ENCODE peak calls at places on chromosomes 1 and 21, in ten cellular contexts. One of them, this sample, is unnamed.

GRCh38 chr21:33025471-33026298 is at the start of gene OLIG2:
- DNase-seq in astrocyte of the spinal cord: no peak
- DNase-seq in AG09309: no peak
- DNase-seq in keratinocyte: no peak
- DNase-seq in fibroblast of mammary gland: no peak
- DNase-seq in progenitor cell of endocrine pancreas: peak; percentile 59
- DNase-seq in brain microvascular endothelial cell: no peak
- DNase-seq in esophagus squamous epithelium: no peak
- DNase-seq in psoas muscle: no peak
- DNase-seq in GM10248: peak; percentile 14
- DNase-seq in this sample: no peak

GRCh38 chr1:175885247-175885646 is 141.9 kb upstream of the TNR start:
- DNase-seq in astrocyte of the spinal cord: peak; percentile 3
- DNase-seq in AG09309: peak; percentile 10
- DNase-seq in keratinocyte: no peak
- DNase-seq in fibroblast of mammary gland: no peak
- DNase-seq in progenitor cell of endocrine pancreas: no peak
- DNase-seq in brain microvascular endothelial cell: no peak
- DNase-seq in esophagus squamous epithelium: no peak
- DNase-seq in psoas muscle: no peak
- DNase-seq in GM10248: no peak
- DNase-seq in this sample: peak; percentile 40

GRCh38 chr1:22831729-22832413 is 121.2 kb downstream of the EPHB2 start:
- DNase-seq in astrocyte of the spinal cord: peak; percentile 94
- DNase-seq in AG09309: peak; percentile 81
- DNase-seq in keratinocyte: peak; percentile 91
- DNase-seq in fibroblast of mammary gland: peak; percentile 96
- DNase-seq in progenitor cell of endocrine pancreas: no peak
- DNase-seq in brain microvascular endothelial cell: peak; percentile 91
- DNase-seq in esophagus squamous epithelium: no peak
- DNase-seq in psoas muscle: peak; percentile 32
- DNase-seq in GM10248: no peak
- DNase-seq in this sample: no peak

GRCh38 chr21:43923391-43923790 is 58.4 kb downstream of the AGPAT3 start:
- DNase-seq in astrocyte of the spinal cord: no peak
- DNase-seq in AG09309: no peak
- DNase-seq in keratinocyte: no peak
- DNase-seq in fibroblast of mammary gland: peak; percentile 43
- DNase-seq in progenitor cell of endocrine pancreas: no peak
- DNase-seq in brain microvascular endothelial cell: no peak
- DNase-seq in esophagus squamous epithelium: no peak
- DNase-seq in psoas muscle: no peak
- DNase-seq in GM10248: no peak
- DNase-seq in this sample: no peak

GRCh38 chr1:58909162-58909560 is 125.3 kb upstream of the JUN start:
- DNase-seq in astrocyte of the spinal cord: peak; percentile 69
- DNase-seq in AG09309: peak; percentile 40
- DNase-seq in keratinocyte: peak; percentile 56
- DNase-seq in fibroblast of mammary gland: peak; percentile 89
- DNase-seq in progenitor cell of endocrine pancreas: no peak
- DNase-seq in brain microvascular endothelial cell: no peak
- DNase-seq in esophagus squamous epithelium: no peak
- DNase-seq in psoas muscle: no peak
- DNase-seq in GM10248: no peak
- DNase-seq in this sample: no peak

GRCh38 chr21:43306911-43307676 is 119.8 kb downstream of the SIK1 start:
- DNase-seq in astrocyte of the spinal cord: peak; percentile 17
- DNase-seq in AG09309: no peak
- DNase-seq in keratinocyte: peak; percentile 69
- DNase-seq in fibroblast of mammary gland: peak; percentile 25
- DNase-seq in progenitor cell of endocrine pancreas: no peak
- DNase-seq in brain microvascular endothelial cell: peak; percentile 23
- DNase-seq in esophagus squamous epithelium: no peak
- DNase-seq in psoas muscle: peak; percentile 66
- DNase-seq in GM10248: peak; percentile 76
- DNase-seq in this sample: no peak

GRCh38 chr1:12345350-12346217 is 115.8 kb downstream of the VPS13D start:
- DNase-seq in astrocyte of the spinal cord: no peak
- DNase-seq in AG09309: no peak
- DNase-seq in keratinocyte: no peak
- DNase-seq in fibroblast of mammary gland: no peak
- DNase-seq in progenitor cell of endocrine pancreas: no peak
- DNase-seq in brain microvascular endothelial cell: no peak
- DNase-seq in esophagus squamous epithelium: no peak
- DNase-seq in psoas muscle: no peak
- DNase-seq in GM10248: peak; percentile 12
- DNase-seq in this sample: no peak

GRCh38 chr1:227949954-227950734 is 2.4 kb upstream of the WNT9A start:
- DNase-seq in astrocyte of the spinal cord: no peak
- DNase-seq in AG09309: no peak
- DNase-seq in keratinocyte: no peak
- DNase-seq in fibroblast of mammary gland: no peak
- DNase-seq in progenitor cell of endocrine pancreas: peak; percentile 8
- DNase-seq in brain microvascular endothelial cell: no peak
- DNase-seq in esophagus squamous epithelium: no peak
- DNase-seq in psoas muscle: peak; percentile 21
- DNase-seq in GM10248: no peak
- DNase-seq in this sample: no peak

GRCh38 chr1:36279110-36279788 is 26.9 kb upstream of the SH3D21 start:
- DNase-seq in astrocyte of the spinal cord: peak; percentile 28
- DNase-seq in AG09309: no peak
- DNase-seq in keratinocyte: no peak
- DNase-seq in fibroblast of mammary gland: peak; percentile 76
- DNase-seq in progenitor cell of endocrine pancreas: no peak
- DNase-seq in brain microvascular endothelial cell: no peak
- DNase-seq in esophagus squamous epithelium: no peak
- DNase-seq in psoas muscle: no peak
- DNase-seq in GM10248: no peak
- DNase-seq in this sample: no peak

GRCh38 chr1:27032119-27032461 is 19.4 kb upstream of the TENT5B start:
- DNase-seq in astrocyte of the spinal cord: no peak
- DNase-seq in AG09309: no peak
- DNase-seq in keratinocyte: no peak
- DNase-seq in fibroblast of mammary gland: no peak
- DNase-seq in progenitor cell of endocrine pancreas: no peak
- DNase-seq in brain microvascular endothelial cell: no peak
- DNase-seq in esophagus squamous epithelium: no peak
- DNase-seq in psoas muscle: no peak
- DNase-seq in GM10248: no peak
- DNase-seq in this sample: no peak

GRCh38 chr1:190737191-190737590 is 259.5 kb upstream of the BRINP3 start:
- DNase-seq in astrocyte of the spinal cord: no peak
- DNase-seq in AG09309: no peak
- DNase-seq in keratinocyte: no peak
- DNase-seq in fibroblast of mammary gland: no peak
- DNase-seq in progenitor cell of endocrine pancreas: no peak
- DNase-seq in brain microvascular endothelial cell: no peak
- DNase-seq in esophagus squamous epithelium: no peak
- DNase-seq in psoas muscle: no peak
- DNase-seq in GM10248: no peak
- DNase-seq in this sample: no peak

GRCh38 chr1:205232945-205233397 is 5.2 kb downstream of the TMCC2 start:
- DNase-seq in astrocyte of the spinal cord: no peak
- DNase-seq in AG09309: no peak
- DNase-seq in keratinocyte: no peak
- DNase-seq in fibroblast of mammary gland: no peak
- DNase-seq in progenitor cell of endocrine pancreas: no peak
- DNase-seq in brain microvascular endothelial cell: no peak
- DNase-seq in esophagus squamous epithelium: no peak
- DNase-seq in psoas muscle: no peak
- DNase-seq in GM10248: no peak
- DNase-seq in this sample: no peak

GRCh38 chr1:100834779-100835645 is 59.6 kb downstream of the EXTL2 start:
- DNase-seq in astrocyte of the spinal cord: no peak
- DNase-seq in AG09309: no peak
- DNase-seq in keratinocyte: no peak
- DNase-seq in fibroblast of mammary gland: peak; percentile 40
- DNase-seq in progenitor cell of endocrine pancreas: no peak
- DNase-seq in brain microvascular endothelial cell: no peak
- DNase-seq in esophagus squamous epithelium: no peak
- DNase-seq in psoas muscle: no peak
- DNase-seq in GM10248: peak; percentile 12
- DNase-seq in this sample: no peak

GRCh38 chr1:211328866-211329265 is 2.2 kb downstream of the TRAF5 start:
- DNase-seq in astrocyte of the spinal cord: no peak
- DNase-seq in AG09309: no peak
- DNase-seq in keratinocyte: no peak
- DNase-seq in fibroblast of mammary gland: no peak
- DNase-seq in progenitor cell of endocrine pancreas: no peak
- DNase-seq in brain microvascular endothelial cell: no peak
- DNase-seq in esophagus squamous epithelium: no peak
- DNase-seq in psoas muscle: no peak
- DNase-seq in GM10248: no peak
- DNase-seq in this sample: no peak

GRCh38 chr1:113109908-113110554 is 37.0 kb downstream of the LRIG2 start:
- DNase-seq in astrocyte of the spinal cord: peak; percentile 93
- DNase-seq in AG09309: peak; percentile 93
- DNase-seq in keratinocyte: no peak
- DNase-seq in fibroblast of mammary gland: peak; percentile 98
- DNase-seq in progenitor cell of endocrine pancreas: no peak
- DNase-seq in brain microvascular endothelial cell: peak; percentile 96
- DNase-seq in esophagus squamous epithelium: no peak
- DNase-seq in psoas muscle: peak; percentile 19
- DNase-seq in GM10248: no peak
- DNase-seq in this sample: peak; percentile 91

GRCh38 chr1:22611530-22611947 is 24.9 kb upstream of the C1QA start:
- DNase-seq in astrocyte of the spinal cord: peak; percentile 67
- DNase-seq in AG09309: peak; percentile 4
- DNase-seq in keratinocyte: peak; percentile 5
- DNase-seq in fibroblast of mammary gland: peak; percentile 54
- DNase-seq in progenitor cell of endocrine pancreas: peak; percentile 80
- DNase-seq in brain microvascular endothelial cell: peak; percentile 60
- DNase-seq in esophagus squamous epithelium: no peak
- DNase-seq in psoas muscle: peak; percentile 35
- DNase-seq in GM10248: no peak
- DNase-seq in this sample: peak; percentile 5

GRCh38 chr1:202029171-202029665 is 18.8 kb downstream of the ELF3 start:
- DNase-seq in astrocyte of the spinal cord: peak; percentile 81
- DNase-seq in AG09309: peak; percentile 77
- DNase-seq in keratinocyte: peak; percentile 73
- DNase-seq in fibroblast of mammary gland: peak; percentile 89
- DNase-seq in progenitor cell of endocrine pancreas: no peak
- DNase-seq in brain microvascular endothelial cell: peak; percentile 29
- DNase-seq in esophagus squamous epithelium: no peak
- DNase-seq in psoas muscle: no peak
- DNase-seq in GM10248: no peak
- DNase-seq in this sample: peak; percentile 63

GRCh38 chr1:212030936-212031528 is 4.3 kb downstream of the INTS7 start:
- DNase-seq in astrocyte of the spinal cord: peak; percentile 89
- DNase-seq in AG09309: peak; percentile 63
- DNase-seq in keratinocyte: peak; percentile 67
- DNase-seq in fibroblast of mammary gland: peak; percentile 96
- DNase-seq in progenitor cell of endocrine pancreas: no peak
- DNase-seq in brain microvascular endothelial cell: peak; percentile 84
- DNase-seq in esophagus squamous epithelium: no peak
- DNase-seq in psoas muscle: no peak
- DNase-seq in GM10248: no peak
- DNase-seq in this sample: peak; percentile 87

GRCh38 chr1:10651793-10652192 is 144.7 kb downstream of the CASZ1 start:
- DNase-seq in astrocyte of the spinal cord: no peak
- DNase-seq in AG09309: no peak
- DNase-seq in keratinocyte: no peak
- DNase-seq in fibroblast of mammary gland: no peak
- DNase-seq in progenitor cell of endocrine pancreas: no peak
- DNase-seq in brain microvascular endothelial cell: no peak
- DNase-seq in esophagus squamous epithelium: no peak
- DNase-seq in psoas muscle: no peak
- DNase-seq in GM10248: no peak
- DNase-seq in this sample: no peak

GRCh38 chr1:41017141-41018024 is 4.1 kb downstream of the SLFNL1 start:
- DNase-seq in astrocyte of the spinal cord: no peak
- DNase-seq in AG09309: no peak
- DNase-seq in keratinocyte: no peak
- DNase-seq in fibroblast of mammary gland: no peak
- DNase-seq in progenitor cell of endocrine pancreas: no peak
- DNase-seq in brain microvascular endothelial cell: no peak
- DNase-seq in esophagus squamous epithelium: no peak
- DNase-seq in psoas muscle: no peak
- DNase-seq in GM10248: no peak
- DNase-seq in this sample: no peak

GRCh38 chr1:89276690-89277089 is 4.0 kb upstream of the GBP5 start:
- DNase-seq in astrocyte of the spinal cord: no peak
- DNase-seq in AG09309: no peak
- DNase-seq in keratinocyte: no peak
- DNase-seq in fibroblast of mammary gland: no peak
- DNase-seq in progenitor cell of endocrine pancreas: no peak
- DNase-seq in brain microvascular endothelial cell: no peak
- DNase-seq in esophagus squamous epithelium: no peak
- DNase-seq in psoas muscle: no peak
- DNase-seq in GM10248: no peak
- DNase-seq in this sample: no peak

GRCh38 chr1:201020647-201021332 is 2.7 kb downstream of the KIF21B start:
- DNase-seq in astrocyte of the spinal cord: no peak
- DNase-seq in AG09309: no peak
- DNase-seq in keratinocyte: no peak
- DNase-seq in fibroblast of mammary gland: no peak
- DNase-seq in progenitor cell of endocrine pancreas: no peak
- DNase-seq in brain microvascular endothelial cell: no peak
- DNase-seq in esophagus squamous epithelium: no peak
- DNase-seq in psoas muscle: no peak
- DNase-seq in GM10248: no peak
- DNase-seq in this sample: no peak
- TF ChIP-seq CTCF in astrocyte of the spinal cord: peak; percentile 39
- TF ChIP-seq CTCF in AG09309: peak; percentile 25
- TF ChIP-seq CTCF in keratinocyte: peak; percentile 34
- TF ChIP-seq CTCF in fibroblast of mammary gland: peak; percentile 30
- TF ChIP-seq CTCF in progenitor cell of endocrine pancreas: peak; percentile 42
- TF ChIP-seq CTCF in brain microvascular endothelial cell: peak; percentile 64
- TF ChIP-seq CTCF in esophagus squamous epithelium: peak; percentile 35
- TF ChIP-seq CTCF in psoas muscle: no peak
- TF ChIP-seq CTCF in GM10248: no peak
- TF ChIP-seq CTCF in this sample: peak; percentile 20

GRCh38 chr1:33310702-33311101 is 10.2 kb downstream of the A3GALT2 start:
- DNase-seq in astrocyte of the spinal cord: no peak
- DNase-seq in AG09309: no peak
- DNase-seq in keratinocyte: no peak
- DNase-seq in fibroblast of mammary gland: no peak
- DNase-seq in progenitor cell of endocrine pancreas: no peak
- DNase-seq in brain microvascular endothelial cell: no peak
- DNase-seq in esophagus squamous epithelium: no peak
- DNase-seq in psoas muscle: no peak
- DNase-seq in GM10248: no peak
- DNase-seq in this sample: no peak
- TF ChIP-seq CTCF in astrocyte of the spinal cord: no peak
- TF ChIP-seq CTCF in AG09309: no peak
- TF ChIP-seq CTCF in keratinocyte: no peak
- TF ChIP-seq CTCF in fibroblast of mammary gland: no peak
- TF ChIP-seq CTCF in progenitor cell of endocrine pancreas: no peak
- TF ChIP-seq CTCF in brain microvascular endothelial cell: no peak
- TF ChIP-seq CTCF in esophagus squamous epithelium: no peak
- TF ChIP-seq CTCF in psoas muscle: no peak
- TF ChIP-seq CTCF in GM10248: no peak
- TF ChIP-seq CTCF in this sample: no peak

GRCh38 chr1:214123061-214123784 is 135.4 kb downstream of the PROX1 start:
- DNase-seq in astrocyte of the spinal cord: peak; percentile 72
- DNase-seq in AG09309: peak; percentile 17
- DNase-seq in keratinocyte: no peak
- DNase-seq in fibroblast of mammary gland: peak; percentile 69
- DNase-seq in progenitor cell of endocrine pancreas: peak; percentile 19
- DNase-seq in brain microvascular endothelial cell: peak; percentile 38
- DNase-seq in esophagus squamous epithelium: no peak
- DNase-seq in psoas muscle: no peak
- DNase-seq in GM10248: peak; percentile 60
- DNase-seq in this sample: no peak
- TF ChIP-seq CTCF in astrocyte of the spinal cord: peak; percentile 70
- TF ChIP-seq CTCF in AG09309: peak; percentile 63
- TF ChIP-seq CTCF in keratinocyte: peak; percentile 75
- TF ChIP-seq CTCF in fibroblast of mammary gland: peak; percentile 63
- TF ChIP-seq CTCF in progenitor cell of endocrine pancreas: peak; percentile 68
- TF ChIP-seq CTCF in brain microvascular endothelial cell: peak; percentile 75
- TF ChIP-seq CTCF in esophagus squamous epithelium: peak; percentile 61
- TF ChIP-seq CTCF in psoas muscle: peak; percentile 60
- TF ChIP-seq CTCF in GM10248: peak; percentile 40
- TF ChIP-seq CTCF in this sample: peak; percentile 48

GRCh38 chr1:109630081-109630880 is 10.6 kb downstream of the AMPD2 start:
- DNase-seq in astrocyte of the spinal cord: no peak
- DNase-seq in AG09309: no peak
- DNase-seq in keratinocyte: no peak
- DNase-seq in fibroblast of mammary gland: no peak
- DNase-seq in progenitor cell of endocrine pancreas: no peak
- DNase-seq in brain microvascular endothelial cell: no peak
- DNase-seq in esophagus squamous epithelium: no peak
- DNase-seq in psoas muscle: no peak
- DNase-seq in GM10248: peak; percentile 59
- DNase-seq in this sample: no peak
- TF ChIP-seq CTCF in astrocyte of the spinal cord: peak; percentile 20
- TF ChIP-seq CTCF in AG09309: peak; percentile 15
- TF ChIP-seq CTCF in keratinocyte: no peak
- TF ChIP-seq CTCF in fibroblast of mammary gland: peak; percentile 5
- TF ChIP-seq CTCF in progenitor cell of endocrine pancreas: peak; percentile 40
- TF ChIP-seq CTCF in brain microvascular endothelial cell: peak; percentile 35
- TF ChIP-seq CTCF in esophagus squamous epithelium: no peak
- TF ChIP-seq CTCF in psoas muscle: no peak
- TF ChIP-seq CTCF in GM10248: peak; percentile 29
- TF ChIP-seq CTCF in this sample: no peak

This sample was measured in AG04449.